ENCODE peak calls at places on chromosomes 11 and 22, in four cellular contexts. X, F, U and H are unnamed samples.

GRCh38 chr22:44862981-44863860 is 110.8 kb downstream of the ARHGAP8 start:
- DNase-seq in X (peak; percentile 10), F (no peak), U (no peak), H (peak; percentile 32)

GRCh38 chr22:36386900-36387663 is 685 bp downstream of the MYH9 start:
- DNase-seq in X (peak; percentile 57), F (no peak), U (no peak), H (peak; percentile 28)

GRCh38 chr11:127056338-127056971 is 55.9 kb upstream of the KIRREL3 start:
- DNase-seq in X (peak; percentile 6), F (no peak), U (no peak), H (no peak)

GRCh38 chr22:32378703-32379272 is 21.1 kb downstream of the RFPL3 start:
- DNase-seq in X (peak; percentile 72), F (peak; percentile 51), U (no peak), H (peak; percentile 82)

GRCh38 chr11:57463596-57464342 is 3.4 kb downstream of the RTN4RL2 start:
- DNase-seq in X (no peak), F (no peak), U (no peak), H (peak; percentile 27)

GRCh38 chr22:35367331-35367886 is 13.5 kb upstream of the HMOX1 start:
- DNase-seq in X (no peak), F (no peak), U (peak; percentile 65), H (no peak)

GRCh38 chr11:76215946-76216345 is 9.6 kb upstream of the WNT11 start:
- DNase-seq in X (no peak), F (no peak), U (no peak), H (no peak)

GRCh38 chr11:103043826-103044688 is 47.9 kb downstream of the DCUN1D5 start:
- DNase-seq in X (no peak), F (no peak), U (no peak), H (no peak)

GRCh38 chr22:25407226-25407858 is 157.1 kb upstream of the GRK3 start:
- DNase-seq in X (no peak), F (no peak), U (no peak), H (no peak)

GRCh38 chr11:22459053-22459452 is 120.9 kb downstream of the SLC17A6 start:
- DNase-seq in X (no peak), F (no peak), U (no peak), H (no peak)

DNA sequence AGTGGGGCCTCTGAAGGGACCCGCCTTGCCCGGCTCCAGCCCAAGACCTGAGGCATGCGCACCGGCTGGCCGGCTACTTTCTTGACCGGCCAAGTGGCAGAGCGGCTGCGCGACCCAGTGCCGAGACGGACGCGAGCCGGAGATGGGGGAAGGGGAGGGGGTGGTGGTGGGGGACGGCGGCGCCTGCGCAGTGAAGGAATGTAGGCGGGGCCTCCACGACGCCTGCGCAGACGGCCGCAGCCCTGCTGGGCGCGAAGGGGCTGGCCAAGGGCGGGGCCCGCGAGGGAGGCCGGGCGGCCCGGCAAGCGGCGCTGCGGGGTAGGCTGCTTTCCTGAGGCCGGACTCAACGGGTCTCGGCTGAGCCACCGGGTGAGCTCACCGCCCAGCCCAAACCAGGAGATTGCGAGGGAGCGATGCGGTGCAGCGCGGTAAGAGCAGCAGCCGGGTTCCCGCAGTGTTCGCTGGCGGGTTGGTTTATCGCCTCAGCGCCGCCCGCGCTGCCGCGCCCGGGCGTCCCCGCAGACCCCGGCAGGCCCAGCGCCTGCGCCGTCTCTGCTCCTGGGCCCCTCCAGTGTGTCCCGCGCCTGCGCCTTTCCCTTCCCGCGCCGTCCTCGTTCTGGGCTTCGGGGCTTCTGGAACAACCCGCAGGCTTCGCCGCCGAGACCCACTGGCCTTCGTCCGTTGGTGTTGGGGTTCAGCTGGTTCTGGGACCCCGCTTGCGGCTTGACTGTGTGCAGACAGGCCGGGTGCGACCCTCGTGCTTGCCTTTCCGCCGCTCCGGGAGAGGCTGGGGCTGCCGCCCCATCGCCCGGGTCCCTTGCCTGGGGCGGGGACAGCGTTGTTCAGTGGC is at the start of gene SPECC1L:
- DNase-seq in X (peak; percentile 90), F (peak; percentile 79), U (peak; percentile 71), H (peak; percentile 93)
- TF ChIP-seq CTCF in X (peak; percentile 16), F (peak; percentile 38), U (no peak), H (no peak)

DNA sequence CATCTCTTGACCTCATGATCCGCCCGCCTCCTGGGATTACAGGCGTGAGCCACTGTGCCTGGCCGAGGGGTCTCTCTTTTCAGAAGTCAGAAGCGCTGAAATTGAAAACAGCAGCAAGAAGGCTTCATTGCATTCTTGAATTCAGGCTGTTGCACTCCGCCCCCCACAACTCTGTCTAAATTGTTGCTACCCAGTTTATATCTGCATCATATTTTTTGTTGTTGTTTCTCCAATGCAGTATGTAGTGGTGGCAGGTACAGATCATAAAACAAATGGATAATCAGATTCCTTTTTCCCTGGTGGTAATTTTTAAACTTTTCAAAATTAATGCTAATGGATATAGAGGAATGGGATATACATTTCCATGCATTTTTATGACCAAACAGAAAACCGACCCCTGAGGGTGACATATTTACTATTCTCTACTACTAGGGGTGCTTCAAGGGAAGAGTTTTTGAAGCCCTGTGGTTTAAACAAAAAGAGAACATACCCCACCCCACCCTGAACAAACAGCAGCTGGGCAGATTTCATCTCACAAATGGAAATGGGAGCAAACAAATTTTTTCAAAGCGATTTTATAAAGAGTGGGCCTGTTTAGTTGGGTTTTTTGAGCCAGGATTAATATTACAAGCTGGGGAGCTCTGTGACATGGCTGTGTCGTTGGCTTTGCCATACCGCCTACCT is 16.1 kb upstream of the TMA7B start:
- DNase-seq in X (no peak), F (no peak), U (no peak), H (no peak)
- TF ChIP-seq CREM in X (no peak), F (no peak), U (no peak), H (no peak)

DNA sequence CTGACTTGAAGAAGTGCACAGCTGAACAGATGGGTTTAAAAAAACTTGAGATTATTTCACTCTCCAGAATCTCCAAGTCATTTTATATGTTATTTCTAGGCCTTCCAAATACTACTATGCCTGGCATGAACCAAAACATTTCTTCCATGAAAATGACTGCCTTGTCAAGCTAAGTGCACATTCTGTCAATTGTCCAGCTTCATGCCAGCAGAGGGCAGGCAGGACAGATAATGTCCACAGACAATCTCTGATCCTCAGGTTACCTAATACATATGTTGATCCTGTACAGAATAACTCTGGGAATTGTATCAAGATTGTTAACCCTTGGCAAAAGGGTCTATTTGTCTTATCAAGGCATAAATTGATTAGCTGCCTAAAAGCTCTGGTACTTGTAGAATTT is 229.5 kb downstream of the AASDHPPT start:
- DNase-seq in X (no peak), F (no peak), U (no peak), H (no peak)
- TF ChIP-seq ATF2 in X (no peak), F (no peak), U (no peak), H (no peak)

GRCh38 chr11:106369224-106369623 is 291.8 kb downstream of the AASDHPPT start:
- DNase-seq in X (no peak), F (no peak), U (no peak), H (no peak)
- TF ChIP-seq CTCF in X (no peak), F (no peak), U (no peak), H (no peak)

GRCh38 chr11:10638285-10638684 is 55.3 kb downstream of the IRAG1 start:
- DNase-seq in X (no peak), F (no peak), U (no peak), H (no peak)
- TF ChIP-seq CREM in X (no peak), F (no peak), U (no peak), H (no peak)

DNA sequence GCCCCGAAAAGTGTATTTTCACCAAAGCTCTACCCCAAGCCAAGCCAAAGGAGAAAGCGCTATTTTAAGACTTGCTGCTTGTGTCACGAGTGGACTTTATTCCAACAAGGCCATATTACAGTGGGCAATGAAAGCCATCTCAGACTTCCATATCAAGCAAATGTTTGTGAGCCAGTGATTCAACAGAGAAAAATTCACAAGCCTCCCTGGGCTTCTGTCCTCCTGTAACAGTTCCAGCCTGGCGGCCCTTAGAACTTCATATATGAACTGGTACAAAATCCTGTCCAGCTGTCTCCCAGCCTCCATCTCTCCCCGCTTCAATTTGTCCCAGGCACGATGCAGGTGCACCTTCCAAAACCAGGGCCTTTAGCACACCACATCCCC is 11.2 kb downstream of the LARGE1 start:
- DNase-seq in X (no peak), F (peak; percentile 49), U (no peak), H (no peak)
- TF ChIP-seq ATF2 in X (no peak), F (no peak), U (no peak), H (no peak)

GRCh38 chr22:50012201-50013181 is at the start of gene IL17REL:
- DNase-seq in X (peak; percentile 47), F (no peak), U (no peak), H (no peak)
- TF ChIP-seq CTCF in X (peak; percentile 49), F (peak; percentile 59), U (no peak), H (no peak)